ENCODE peak calls at places on chromosomes 13 and 19, in five cellular contexts. H, P, V, Y and A are unnamed samples. For H3K4me1, the result is how much of the 10 kb centered on the place peaks cover.

GRCh38 chr13:61664821-61665705 is 249.4 kb upstream of the PCDH20 start:
- DNase-seq in V (no peak), P (no peak), H (no peak), Y (no peak), A (no peak)

GRCh38 chr19:31054430-31054829 is 294.8 kb downstream of the TSHZ3 start:
- DNase-seq in P (peak), V (peak), H (peak), Y (no peak), A (peak)

GRCh38 chr13:22114630-22115311 is 443.9 kb downstream of the FGF9 start:
- DNase-seq in P (no peak), V (no peak), Y (peak), H (no peak), A (no peak)

GRCh38 chr19:4969772-4970531 is 1.0 kb downstream of the KDM4B start:
- DNase-seq in P (peak), H (peak), V (no peak), Y (no peak), A (peak)

GRCh38 chr19:51407631-51408131 is 9.8 kb downstream of the SIGLEC10 start:
- DNase-seq in Y (no peak), V (no peak), P (peak), H (peak), A (peak)

GRCh38 chr13:25882732-25883357 is 169.0 kb downstream of the SHISA2 start:
- DNase-seq in P (no peak), H (no peak), Y (no peak), V (no peak), A (peak)

GRCh38 chr19:13156968-13157882 is 7.0 kb downstream of the IER2 start:
- DNase-seq in V (no peak), P (no peak), Y (no peak), H (no peak), A (peak)

GRCh38 chr13:41271456-41272285 is 8.3 kb upstream of the MTRF1 start:
- DNase-seq in Y (no peak), H (no peak), V (no peak), P (no peak), A (no peak)

GRCh38 chr19:16226878-16227836 is 29.4 kb downstream of the AP1M1 start:
- DNase-seq in P (no peak), V (no peak), H (no peak), Y (no peak), A (no peak)

GRCh38 chr19:56837892-56838679 is 2.4 kb downstream of the PEG3 start:
- DNase-seq in P (peak), Y (peak), H (no peak), V (peak), A (no peak)

GRCh38 chr19:37964109-37964508 is 57.1 kb downstream of the SIPA1L3 start:
- DNase-seq in Y (no peak), P (no peak), V (no peak), H (no peak), A (peak)

GRCh38 chr13:97359181-97360057 is 74.5 kb upstream of the RAP2A start:
- DNase-seq in P (peak), Y (peak), V (peak), H (peak), A (peak)

GRCh38 chr13:113411216-113412023 is 41.9 kb downstream of the ADPRHL1 start:
- DNase-seq in H (no peak), Y (peak), V (no peak), P (peak), A (peak)

GRCh38 chr13:21045101-21045500 is 16.3 kb downstream of the LATS2 start:
- DNase-seq in P (no peak), V (no peak), H (no peak), Y (no peak), A (no peak)

GRCh38 chr19:7857727-7858701 is 16.2 kb downstream of the PRR36 start:
- DNase-seq in Y (no peak), V (peak), H (peak), P (no peak), A (no peak)

GRCh38 chr19:52170304-52170703 is 1.1 kb downstream of the ZNF836 start:
- DNase-seq in Y (no peak), V (no peak), P (no peak), H (peak), A (peak)

DNA sequence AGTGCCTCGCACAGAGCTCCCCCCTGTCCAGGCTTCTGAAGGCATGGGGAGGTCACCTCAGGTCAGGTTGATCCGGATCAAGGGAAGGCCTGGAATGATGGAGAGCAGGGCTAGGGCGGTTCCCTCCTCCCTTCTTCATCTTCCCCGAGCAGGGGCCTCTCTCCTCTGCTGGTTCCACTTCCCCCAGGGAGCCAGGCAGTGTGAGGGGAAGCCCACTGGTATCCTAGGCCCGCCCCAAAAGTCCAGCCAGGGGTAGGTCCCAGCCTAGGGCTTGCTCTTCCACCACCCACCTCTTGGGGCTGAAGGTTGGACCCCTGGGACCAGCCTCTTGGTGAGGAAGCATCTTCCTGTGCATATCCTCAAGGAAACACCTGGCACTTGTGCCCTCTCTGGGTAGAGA is 16.4 kb upstream of the PRR19 start:
- DNase-seq in P (no peak), H (no peak), Y (no peak), V (no peak), A (peak)
- H3K4me1 ChIP-seq in P (under half), H (under half), Y (half or more), V (under half), A (under half)

GRCh38 chr19:14405758-14406644 is 13.1 kb downstream of the DDX39A start:
- DNase-seq in P (peak), V (peak), Y (peak), H (peak), A (peak)
- H3K4me3 ChIP-seq in P (no peak), V (peak), Y (peak), H (peak), A (no peak)

GRCh38 chr19:47271949-47272348 is 2.7 kb upstream of the INAFM1 start:
- DNase-seq in Y (no peak), P (no peak), H (no peak), V (no peak), A (no peak)
- H3K4me1 ChIP-seq in Y (under half), P (under half), H (under half), V (under half), A (under half)

DNA sequence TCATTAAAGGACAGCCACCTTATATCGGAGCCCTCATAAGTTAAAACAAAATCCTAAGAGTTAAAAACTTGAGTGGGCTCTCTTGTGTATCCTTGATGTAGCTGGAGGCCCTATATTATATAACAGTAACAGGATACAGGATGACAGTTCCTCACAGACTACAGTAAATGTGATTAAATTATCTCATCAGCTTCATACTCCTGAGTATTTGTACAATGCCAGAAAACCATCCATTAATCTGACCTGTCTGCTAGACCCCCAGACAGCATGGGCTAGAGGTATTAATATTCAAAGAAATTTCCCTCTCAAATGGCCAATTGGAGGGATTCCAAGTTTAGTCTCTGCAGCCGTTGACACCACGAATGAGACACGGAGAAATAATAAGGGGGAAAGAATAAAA is 155.7 kb upstream of the KLF12 start:
- DNase-seq in P (no peak), Y (no peak), H (no peak), V (no peak), A (no peak)
- H3K4me3 ChIP-seq in P (no peak), Y (no peak), H (no peak), V (no peak), A (peak)

GRCh38 chr13:63551731-63552130 is 2136.1 kb upstream of the PCDH20 start:
- DNase-seq in H (no peak), Y (no peak), P (no peak), V (no peak), A (no peak)

GRCh38 chr13:63554157-63554556 is 2138.5 kb upstream of the PCDH20 start:
- DNase-seq in V (no peak), Y (no peak), H (no peak), P (no peak), A (peak)
- H3K4me1 ChIP-seq in V (under half), Y (under half), H (under half), P (under half), A (under half)

DNA sequence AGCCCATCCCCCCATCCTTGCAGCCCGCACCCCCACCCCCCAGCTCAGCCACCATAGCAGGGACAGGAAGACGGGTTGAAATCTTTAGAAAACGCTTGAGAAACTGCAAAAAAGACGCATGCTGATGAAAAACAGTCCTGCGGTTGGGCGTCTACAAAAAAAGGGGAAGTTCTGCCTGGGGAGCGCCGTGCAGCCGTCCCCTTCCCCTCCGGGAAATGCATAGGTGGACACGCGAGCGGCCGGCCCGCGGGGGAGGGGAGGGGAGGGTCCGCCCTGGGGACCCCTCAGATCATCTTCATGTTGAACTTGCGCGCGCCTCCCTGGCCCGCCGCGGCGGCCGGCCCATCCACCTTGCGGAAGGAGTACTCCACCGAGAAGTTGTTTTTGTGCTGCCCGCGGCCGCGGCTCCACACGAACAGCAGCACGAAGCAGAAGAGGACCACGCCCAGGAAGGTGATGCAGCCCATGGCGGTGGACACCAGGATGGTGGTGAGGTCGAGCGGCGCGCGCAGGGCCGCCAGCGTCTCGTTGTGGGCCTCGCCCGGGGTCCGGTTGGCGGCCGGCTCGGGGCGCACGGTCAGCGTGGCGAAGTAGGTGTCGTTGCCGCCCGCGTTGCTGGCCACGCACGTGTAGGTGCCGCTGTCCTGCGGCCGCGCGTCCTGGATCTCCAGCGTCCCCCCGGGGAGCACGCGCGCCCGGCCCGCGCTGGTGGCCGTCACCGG is 7.9 kb upstream of the PEAK3 start:
- DNase-seq in V (no peak), Y (no peak), P (peak), H (peak), A (peak)
- H3K4me3 ChIP-seq in V (peak), Y (peak), P (peak), H (peak), A (peak)